ENCODE peak calls at places on chromosomes 1 and 21, in five cellular contexts. S is activated T-helper 1 cell treated with Interleukin-2 at 50 U/mL for 16 hours; E is right cardiac atrium; M is NCI-H1092 treated with DMSO at 0.1 percent for 48 hours; V is activated CD4-positive, CD25-positive, alpha-beta regulatory T cell treated with anti-CD3 and anti-CD28 coated beads, Interleukin-2, amount 50 U/mL, for 72 hours. B is an unnamed sample.

GRCh38 chr1:17903386-17903785 is 148.3 kb downstream of the ACTL8 start:
- DNase-seq in S (no peak), E (no peak), M (no peak), V (no peak), B (no peak)

GRCh38 chr21:15894596-15894995 is 164.8 kb downstream of the USP25 start:
- DNase-seq in E (no peak), M (peak), S (no peak), V (no peak), B (peak)

GRCh38 chr1:111474106-111474505 is 322 bp downstream of the C1orf162 start:
- DNase-seq in E (no peak), V (no peak), S (no peak), M (no peak), B (peak)

GRCh38 chr1:152880907-152881306 is 2.8 kb downstream of the SMCP start:
- DNase-seq in V (no peak), E (no peak), M (no peak), S (no peak), B (no peak)

GRCh38 chr1:162822391-162823200 is 32.1 kb downstream of the HSD17B7 start:
- DNase-seq in S (no peak), M (peak), E (peak), V (peak), B (no peak)

GRCh38 chr1:9269078-9269501 is 23.6 kb upstream of the SPSB1 start:
- DNase-seq in M (no peak), V (no peak), S (no peak), E (peak), B (peak)

GRCh38 chr1:17013598-17014320 is 2.0 kb upstream of the ATP13A2 start:
- DNase-seq in E (no peak), S (no peak), M (no peak), V (no peak), B (no peak)

GRCh38 chr1:16078925-16079656 is 5.6 kb upstream of the FAM131C start:
- DNase-seq in E (peak), S (peak), V (peak), M (peak), B (peak)

GRCh38 chr1:159421821-159422220 is 10.2 kb upstream of the OR10J4 start:
- DNase-seq in S (no peak), V (no peak), M (no peak), E (peak), B (no peak)

GRCh38 chr1:93670141-93670540 is 11.5 kb downstream of the BCAR3 start:
- DNase-seq in V (no peak), M (no peak), E (peak), S (no peak), B (no peak)

GRCh38 chr1:16991571-16991970 is 11.2 kb upstream of the MFAP2 start:
- DNase-seq in M (no peak), S (no peak), E (no peak), V (no peak), B (no peak)

GRCh38 chr21:36741506-36741905 is 42.6 kb downstream of the SIM2 start:
- DNase-seq in M (no peak), V (no peak), E (no peak), S (no peak), B (no peak)

GRCh38 chr1:222335586-222335985 is 212.3 kb downstream of the HHIPL2 start:
- DNase-seq in M (no peak), S (no peak), V (no peak), E (no peak), B (no peak)

GRCh38 chr1:183635606-183636333 is at the start of gene ARPC5:
- DNase-seq in M (peak), E (peak), V (peak), S (peak), B (peak)

GRCh38 chr1:94118471-94118870 is 2.5 kb downstream of the ABCA4 start:
- DNase-seq in S (no peak), M (no peak), E (no peak), V (no peak), B (no peak)

GRCh38 chr21:26846036-26846931 is 1.1 kb upstream of the ADAMTS1 start:
- DNase-seq in M (no peak), E (peak), S (no peak), V (no peak), B (no peak)

GRCh38 chr1:18703041-18703621 is 72.5 kb downstream of the PAX7 start:
- DNase-seq in M (no peak), S (no peak), E (no peak), V (no peak), B (no peak)

GRCh38 chr1:109273570-109274288 is 9.2 kb downstream of the PSRC1 start:
- DNase-seq in M (no peak), V (no peak), S (no peak), E (no peak), B (no peak)

GRCh38 chr1:172723251-172723650 is 64.3 kb downstream of the FASLG start:
- DNase-seq in M (no peak), S (no peak), E (no peak), V (no peak), B (no peak)

GRCh38 chr1:165185161-165185889 is 171.2 kb downstream of the LMX1A start:
- DNase-seq in S (no peak), V (no peak), E (no peak), M (no peak), B (no peak)

GRCh38 chr1:151137789-151138188 is 8.6 kb downstream of the SEMA6C start:
- DNase-seq in M (no peak), V (peak), S (no peak), E (no peak), B (no peak)

GRCh38 chr1:2266301-2266967 is 38.3 kb downstream of the SKI start:
- DNase-seq in V (no peak), S (no peak), E (peak), M (no peak), B (no peak)

GRCh38 chr21:32413697-32414578 is 1.4 kb downstream of the EVA1C start:
- DNase-seq in E (no peak), S (no peak), M (no peak), V (no peak), B (peak)

GRCh38 chr21:15741510-15741909 is 11.7 kb downstream of the USP25 start:
- DNase-seq in E (no peak), V (no peak), M (no peak), S (no peak), B (no peak)

GRCh38 chr21:45471229-45472052 is 66.5 kb downstream of the COL18A1 start:
- DNase-seq in M (no peak), E (peak), S (no peak), V (no peak), B (peak)

GRCh38 chr21:42626171-42626570 is 27.2 kb upstream of the PDE9A start:
- DNase-seq in E (no peak), S (no peak), V (no peak), M (no peak), B (no peak)

GRCh38 chr1:180254496-180254819 is 24.4 kb downstream of the LHX4 start:
- DNase-seq in E (no peak), S (no peak), M (no peak), V (no peak), B (no peak)

GRCh38 chr1:201483373-201483949 is 14.5 kb upstream of the PHLDA3 start:
- DNase-seq in V (no peak), S (no peak), M (no peak), E (no peak), B (no peak)

GRCh38 chr1:96416111-96416595 is 305.4 kb upstream of the PTBP2 start:
- DNase-seq in M (no peak), S (no peak), V (no peak), E (peak), B (peak)

GRCh38 chr1:5611431-5611830 is 380.8 kb downstream of the NPHP4 start:
- DNase-seq in M (no peak), S (no peak), E (no peak), V (no peak), B (no peak)

GRCh38 chr1:14415396-14415795 is 183.1 kb upstream of the KAZN start:
- DNase-seq in V (no peak), E (no peak), M (peak), S (no peak), B (no peak)

GRCh38 chr21:19244502-19245187 is 841.1 kb upstream of the TMPRSS15 start:
- DNase-seq in V (no peak), M (no peak), S (no peak), E (no peak), B (no peak)

GRCh38 chr1:3736131-3736561 is 16.1 kb upstream of the CCDC27 start:
- DNase-seq in M (no peak), V (no peak), S (no peak), E (peak), B (no peak)

GRCh38 chr1:218460367-218460766 is 115.2 kb downstream of the TGFB2 start:
- DNase-seq in M (no peak), E (no peak), S (no peak), V (no peak), B (peak)

GRCh38 chr1:32828341-32828740 is 10.9 kb downstream of the S100PBP start:
- DNase-seq in S (no peak), M (no peak), V (no peak), E (no peak), B (peak)

GRCh38 chr1:36874271-36875017 is 159.9 kb downstream of the GRIK3 start:
- DNase-seq in E (no peak), V (no peak), M (no peak), S (no peak), B (no peak)

GRCh38 chr1:59361766-59362165 is 64.9 kb downstream of the FGGY start:
- DNase-seq in V (no peak), E (no peak), S (no peak), M (no peak), B (peak)

GRCh38 chr1:221429262-221429661 is 312.6 kb downstream of the DUSP10 start:
- DNase-seq in S (no peak), V (no peak), E (no peak), M (no peak), B (no peak)

GRCh38 chr1:211490038-211490678 is 1.8 kb downstream of the RD3 start:
- DNase-seq in S (no peak), V (no peak), M (no peak), E (peak), B (no peak)